ENCODE peak calls at places on chromosomes 4 and X, in four cellular contexts. Q is stimulated activated CD4-positive, alpha-beta T cell treated with anti-CD3 and anti-CD28 coated beads, Interleukin-4, amount 100 ng/mL, for 1 hour; K is ELR; Y is colonic mucosa. E is an unnamed sample.
A peak's percentile ranks its signal among the peaks of the same experiment; 100 is the strongest.

GRCh38 chr4:113899260-113900177 is 79.9 kb downstream of the ARSJ start:
- DNase-seq in Y (no peak), K (no peak), Q (peak; percentile 10), E (peak; percentile 1)

GRCh38 chrX:68931345-68931744 is 102.5 kb downstream of the EFNB1 start:
- DNase-seq in Q (no peak), Y (no peak), K (no peak), E (no peak)

GRCh38 chr4:16597829-16598228 is 300.6 kb downstream of the LDB2 start:
- DNase-seq in Y (no peak), K (peak; percentile 35), Q (no peak), E (no peak)

GRCh38 chr4:139532951-139533350 is 23.1 kb downstream of the SETD7 start:
- DNase-seq in Y (no peak), K (no peak), Q (no peak), E (no peak)

GRCh38 chrX:16892504-16893362 is 22.6 kb upstream of the RBBP7 start:
- DNase-seq in Y (peak; percentile 87), Q (peak; percentile 28), K (peak; percentile 81), E (peak; percentile 13)

GRCh38 chrX:85992811-85993229 is 54.5 kb downstream of the CHM start:
- DNase-seq in K (peak; percentile 21), Q (no peak), Y (no peak), E (no peak)

GRCh38 chr4:83535520-83535944 is 376 bp upstream of the GPAT3 start:
- DNase-seq in Y (peak; percentile 82), K (peak; percentile 69), Q (peak; percentile 39), E (peak; percentile 24)

GRCh38 chr4:78722880-78723279 is 53.3 kb upstream of the BMP2K start:
- DNase-seq in Q (no peak), Y (no peak), K (no peak), E (no peak)

GRCh38 chr4:10456270-10457254 is 664 bp downstream of the ZNF518B start:
- DNase-seq in Q (peak; percentile 60), K (peak; percentile 64), Y (peak; percentile 68), E (peak; percentile 54)

GRCh38 chr4:145183023-145183422 is 2.6 kb upstream of the OTUD4 start:
- DNase-seq in K (peak; percentile 25), Q (no peak), Y (no peak), E (no peak)

GRCh38 chrX:15204130-15204751 is 65.6 kb downstream of the ASB9 start:
- DNase-seq in Q (no peak), Y (no peak), K (no peak), E (no peak)

GRCh38 chrX:107691024-107691448 is 62.7 kb downstream of the PRPS1 start:
- DNase-seq in K (no peak), Q (no peak), Y (no peak), E (no peak)

GRCh38 chrX:24391843-24392242 is 31.4 kb downstream of the SUPT20HL1 start:
- DNase-seq in Y (no peak), K (no peak), Q (no peak), E (no peak)